ENCODE peak calls at places on chromosomes 7 and 10, in ten cellular contexts. D, Q, N, C, T, Z, O, Y, G and S are unnamed samples.
A peak's percentile ranks its signal among the peaks of the same experiment; 100 is the strongest.

GRCh38 chr10:98745645-98746044 is 298.9 kb upstream of the HPS1 start:
- DNase-seq in D (no peak), Q (peak; percentile 22), N (no peak), C (no peak), T (no peak), Z (no peak), O (no peak), Y (no peak), G (no peak), S (no peak)

GRCh38 chr10:80464557-80465466 is 10.7 kb downstream of the TSPAN14 start:
- DNase-seq in D (no peak), Q (peak; percentile 92), N (no peak), C (no peak), T (no peak), Z (no peak), O (no peak), Y (peak; percentile 64), G (peak; percentile 52), S (peak; percentile 88)

GRCh38 chr7:1024331-1024761 is 20.0 kb upstream of the GPR146 start:
- DNase-seq in D (no peak), Q (no peak), N (no peak), C (no peak), T (no peak), Z (no peak), O (no peak), Y (no peak), G (no peak), S (no peak)

GRCh38 chr10:95315509-95315908 is 24.7 kb upstream of the PDLIM1 start:
- DNase-seq in D (no peak), Q (peak; percentile 89), N (no peak), C (no peak), T (no peak), Z (no peak), O (no peak), Y (no peak), G (no peak), S (no peak)

GRCh38 chr7:138519061-138519798 is 59.2 kb downstream of the TRIM24 start:
- DNase-seq in D (no peak), Q (no peak), N (no peak), C (no peak), T (no peak), Z (no peak), O (no peak), Y (no peak), G (no peak), S (no peak)

GRCh38 chr7:152857272-152857671 is 97.7 kb downstream of the ACTR3B start:
- DNase-seq in D (no peak), Q (no peak), N (no peak), C (no peak), T (no peak), Z (no peak), O (no peak), Y (no peak), G (no peak), S (no peak)

GRCh38 chr7:151311294-151311864 is 30.2 kb upstream of the NUB1 start:
- DNase-seq in D (no peak), Q (peak; percentile 69), N (no peak), C (peak; percentile 11), T (no peak), Z (no peak), O (no peak), Y (no peak), G (no peak), S (no peak)

GRCh38 chr7:36999851-37000480 is 275.7 kb upstream of the AOAH start:
- DNase-seq in D (no peak), Q (no peak), N (no peak), C (peak; percentile 41), T (no peak), Z (no peak), O (no peak), Y (no peak), G (peak; percentile 34), S (peak; percentile 44)

GRCh38 chr10:122034149-122034756 is 45.3 kb downstream of the TACC2 start:
- DNase-seq in D (no peak), Q (no peak), N (no peak), C (peak; percentile 71), T (no peak), Z (no peak), O (no peak), Y (no peak), G (no peak), S (peak; percentile 12)

GRCh38 chr10:61937631-61938284 is 36.3 kb downstream of the ARID5B start:
- DNase-seq in D (no peak), Q (peak; percentile 22), N (no peak), C (peak; percentile 53), T (no peak), Z (no peak), O (no peak), Y (no peak), G (no peak), S (peak; percentile 17)

GRCh38 chr7:102306916-102307677 is 20.4 kb downstream of the SH2B2 start:
- DNase-seq in D (no peak), Q (peak; percentile 61), N (peak; percentile 43), C (no peak), T (peak; percentile 79), Z (no peak), O (peak; percentile 74), Y (no peak), G (peak; percentile 68), S (peak; percentile 21)

GRCh38 chr10:3723706-3724225 is 61.2 kb downstream of the KLF6 start:
- DNase-seq in D (no peak), Q (no peak), N (no peak), C (no peak), T (no peak), Z (no peak), O (no peak), Y (no peak), G (no peak), S (no peak)

GRCh38 chr7:53541467-53541866 is 506.0 kb downstream of the POM121L12 start:
- DNase-seq in D (no peak), Q (no peak), N (no peak), C (no peak), T (no peak), Z (no peak), O (no peak), Y (no peak), G (no peak), S (no peak)

GRCh38 chr10:43857206-43857952 is 208.7 kb upstream of the ZNF32 start:
- DNase-seq in D (no peak), Q (no peak), N (no peak), C (peak; percentile 24), T (no peak), Z (no peak), O (no peak), Y (no peak), G (peak; percentile 23), S (peak; percentile 74)

GRCh38 chr7:101854084-101854865 is 36.8 kb downstream of the CUX1 start:
- DNase-seq in D (no peak), Q (no peak), N (no peak), C (no peak), T (no peak), Z (no peak), O (no peak), Y (no peak), G (no peak), S (no peak)

GRCh38 chr10:16681525-16681924 is 135.7 kb downstream of the RSU1 start:
- DNase-seq in D (no peak), Q (no peak), N (no peak), C (no peak), T (no peak), Z (no peak), O (no peak), Y (no peak), G (no peak), S (no peak)

GRCh38 chr10:109899578-109900355 is 23.5 kb downstream of the XPNPEP1 start:
- DNase-seq in D (peak; percentile 59), Q (no peak), N (peak; percentile 68), C (no peak), T (no peak), Z (no peak), O (no peak), Y (no peak), G (no peak), S (peak; percentile 57)

GRCh38 chr7:32161708-32162107 is 91.5 kb upstream of the PDE1C start:
- DNase-seq in D (peak; percentile 30), Q (peak; percentile 50), N (no peak), C (peak; percentile 42), T (no peak), Z (no peak), O (no peak), Y (no peak), G (no peak), S (peak; percentile 69)

GRCh38 chr7:132575987-132576722 is at the start of gene PLXNA4:
- DNase-seq in D (peak; percentile 19), Q (no peak), N (no peak), C (no peak), T (no peak), Z (no peak), O (no peak), Y (peak; percentile 37), G (no peak), S (no peak)

GRCh38 chr10:42519761-42520460 is 118.5 kb downstream of the ZNF33B start:
- DNase-seq in D (no peak), Q (peak; percentile 18), N (no peak), C (no peak), T (no peak), Z (no peak), O (no peak), Y (no peak), G (no peak), S (no peak)
- H3K36me3 ChIP-seq in D (no peaks in the 10 kb centered on the region), Q (no peaks in the 10 kb centered on the region), N (peaks cover 29% of the 10 kb centered on the region), C (peaks cover 10% of the 10 kb centered on the region), T (peaks cover 56% of the 10 kb centered on the region), Z (no peaks in the 10 kb centered on the region), O (peaks cover 61% of the 10 kb centered on the region), Y (peaks cover 4% of the 10 kb centered on the region), G (peaks cover 35% of the 10 kb centered on the region), S (peaks cover 46% of the 10 kb centered on the region)

GRCh38 chr10:123570051-123570897 is 95.9 kb upstream of the GPR26 start:
- DNase-seq in D (no peak), Q (no peak), N (no peak), C (no peak), T (no peak), Z (no peak), O (no peak), Y (no peak), G (no peak), S (no peak)
- H3K27me3 ChIP-seq in D (no peaks in the 10 kb centered on the region), Q (no peaks in the 10 kb centered on the region), N (peaks cover 28% of the 10 kb centered on the region), C (peaks cover 9% of the 10 kb centered on the region), T (peaks cover 82% of the 10 kb centered on the region), Z (peaks cover 16% of the 10 kb centered on the region), O (peaks cover 75% of the 10 kb centered on the region), Y (no peaks in the 10 kb centered on the region), G (no peaks in the 10 kb centered on the region), S (no peaks in the 10 kb centered on the region)

DNA sequence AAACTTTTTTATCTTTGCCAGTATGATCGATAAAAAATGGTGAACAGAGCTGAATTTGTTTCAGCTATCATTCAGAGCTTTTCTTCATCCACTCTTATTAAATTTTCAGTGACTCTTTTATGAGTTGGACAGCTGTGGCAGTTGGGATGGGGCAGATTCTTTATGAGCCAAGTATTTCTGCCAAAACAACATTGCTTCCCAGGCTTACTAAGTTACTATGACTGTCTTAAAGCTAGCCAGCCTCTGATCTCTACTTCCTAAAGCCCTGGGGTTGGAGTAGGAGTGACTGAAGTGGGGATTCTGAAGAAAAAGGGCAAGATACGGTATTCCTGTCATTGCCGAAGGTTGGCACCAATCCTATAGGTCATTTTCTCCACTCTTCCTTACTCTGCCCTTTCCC is 12.6 kb downstream of the RPP30 start:
- DNase-seq in D (no peak), Q (no peak), N (no peak), C (no peak), T (no peak), Z (no peak), O (no peak), Y (no peak), G (no peak), S (peak; percentile 44)
- H3K36me3 ChIP-seq in D (no peaks in the 10 kb centered on the region), Q (peaks cover 5% of the 10 kb centered on the region), N (no peaks in the 10 kb centered on the region), C (peaks cover 23% of the 10 kb centered on the region), T (peaks cover 67% of the 10 kb centered on the region), Z (peaks cover 39% of the 10 kb centered on the region), O (peaks cover 27% of the 10 kb centered on the region), Y (no peaks in the 10 kb centered on the region), G (no peaks in the 10 kb centered on the region), S (peaks cover 50% of the 10 kb centered on the region)

GRCh38 chr7:106038289-106038688 is 73.8 kb downstream of the SYPL1 start:
- DNase-seq in D (no peak), Q (no peak), N (no peak), C (no peak), T (no peak), Z (no peak), O (no peak), Y (no peak), G (no peak), S (no peak)
- H3K27me3 ChIP-seq in D (no peaks in the 10 kb centered on the region), Q (no peaks in the 10 kb centered on the region), N (no peaks in the 10 kb centered on the region), C (no peaks in the 10 kb centered on the region), T (no peaks in the 10 kb centered on the region), Z (no peaks in the 10 kb centered on the region), O (peaks cover 2% of the 10 kb centered on the region), Y (no peaks in the 10 kb centered on the region), G (no peaks in the 10 kb centered on the region), S (no peaks in the 10 kb centered on the region)